ENCODE peak calls at places on chromosomes 2 and 18, in four cellular contexts. Y is OCI-LY7, N is H9, H is heart right ventricle. Q is an unnamed sample. For H3K4me1, the result is how much of the 10 kb centered on the place peaks cover.

GRCh38 chr2:100924520-100925451 is 77.3 kb upstream of the RPL31 start:
- DNase-seq in Y (no peak), N (peak), H (peak), Q (no peak)

GRCh38 chr2:196206804-196207203 is 35.4 kb upstream of the STK17B start:
- DNase-seq in H (no peak), Y (no peak), N (no peak), Q (no peak)

GRCh38 chr2:175432021-175432420 is 250.5 kb upstream of the ATP5MC3 start:
- DNase-seq in Y (no peak), N (no peak), H (no peak), Q (no peak)

GRCh38 chr2:229980440-229981184 is 58.3 kb downstream of the FBXO36 start:
- DNase-seq in N (peak), Y (no peak), H (peak), Q (peak)

GRCh38 chr2:96119389-96119751 is 3.0 kb upstream of the ADRA2B start:
- DNase-seq in H (no peak), N (no peak), Y (no peak), Q (no peak)

GRCh38 chr2:55338268-55338667 is 69.2 kb upstream of the MTIF2 start:
- DNase-seq in Y (no peak), N (no peak), H (no peak), Q (no peak)

GRCh38 chr2:170843656-170844055 is 27.0 kb downstream of the GAD1 start:
- DNase-seq in N (no peak), Y (no peak), H (no peak), Q (no peak)

GRCh38 chr2:168782271-168782670 is 20.2 kb upstream of the NOSTRIN start:
- DNase-seq in Y (no peak), H (no peak), N (no peak), Q (no peak)

GRCh38 chr2:157364257-157364974 is 38.8 kb upstream of the ERMN start:
- DNase-seq in N (no peak), H (no peak), Y (peak), Q (no peak)

GRCh38 chr2:196170681-196171247 is 614 bp downstream of the STK17B start:
- DNase-seq in N (peak), Y (peak), H (peak), Q (peak)

GRCh38 chr2:169323841-169324240 is 38.5 kb downstream of the LRP2 start:
- DNase-seq in Y (no peak), N (no peak), H (no peak), Q (no peak)

DNA sequence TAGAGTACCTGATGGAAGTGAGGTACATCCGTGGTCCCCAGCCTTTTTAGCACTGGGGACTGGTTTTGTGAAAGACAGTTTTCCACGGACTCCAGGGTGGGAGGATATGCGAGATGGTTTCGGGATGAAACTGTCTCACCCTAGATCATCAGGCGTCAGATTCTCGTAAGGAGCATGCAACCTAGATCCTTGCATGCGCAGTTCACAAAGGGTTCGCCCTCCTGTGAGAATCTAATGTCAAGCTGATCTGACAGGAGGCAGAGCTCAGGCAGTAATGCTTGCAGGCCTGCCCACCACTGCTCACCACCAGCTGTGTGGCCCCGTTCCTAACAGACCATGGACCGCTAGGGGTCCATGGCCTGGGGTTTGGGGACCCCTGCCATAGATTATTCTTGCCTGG is 11.6 kb downstream of the B3GNT2 start:
- DNase-seq in Y (no peak), N (no peak), H (no peak), Q (no peak)
- H3K4me1 ChIP-seq in Y (under half), N (under half), H (half or more), Q (under half)

GRCh38 chr2:119431155-119431975 is at the start of gene TMEM37:
- DNase-seq in N (peak), Y (peak), H (peak), Q (no peak)
- H3K4me1 ChIP-seq in N (under half), Y (under half), H (under half), Q (under half)

DNA sequence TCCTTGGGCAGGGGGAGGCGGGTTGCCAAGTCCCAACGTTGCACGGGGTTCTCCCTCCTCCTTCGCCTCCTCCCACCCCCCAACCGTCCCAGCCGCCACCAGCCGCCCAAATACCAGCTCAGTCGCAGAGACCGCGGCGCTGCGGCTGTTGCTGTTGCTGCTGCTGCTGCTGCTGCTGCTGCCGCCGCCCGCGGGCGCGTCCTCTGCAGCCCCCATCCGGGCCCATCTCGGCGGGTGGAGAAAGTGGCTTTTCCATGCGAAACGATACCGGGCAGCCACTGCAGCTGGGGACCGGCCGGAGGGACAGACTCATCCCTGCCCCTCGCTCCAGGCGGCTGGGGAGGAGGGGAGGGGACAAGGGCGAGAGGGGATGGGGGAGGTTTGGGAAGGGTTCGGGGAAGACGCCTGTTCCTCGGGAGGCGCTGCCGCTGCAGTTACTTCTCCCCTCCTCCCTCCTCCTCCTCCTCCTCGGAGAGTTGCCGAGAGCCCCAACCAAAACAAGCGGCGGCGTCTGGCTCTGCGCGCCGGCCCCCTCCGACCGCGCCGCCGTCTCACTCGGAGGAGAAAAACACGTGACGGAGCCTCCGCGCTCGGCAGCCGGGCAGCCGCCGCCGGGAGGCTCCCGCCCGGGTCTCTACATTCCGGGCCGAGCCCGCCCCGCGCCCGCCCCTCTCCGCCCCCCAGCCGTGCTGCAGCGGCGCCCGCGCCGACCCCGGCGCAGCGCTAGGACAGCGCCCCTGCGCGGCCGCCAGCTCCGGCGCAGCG is at the start of gene IRS1:
- DNase-seq in H (peak), N (peak), Y (peak), Q (peak)
- H3K4me1 ChIP-seq in H (half or more), N (under half), Y (under half), Q (under half)

DNA sequence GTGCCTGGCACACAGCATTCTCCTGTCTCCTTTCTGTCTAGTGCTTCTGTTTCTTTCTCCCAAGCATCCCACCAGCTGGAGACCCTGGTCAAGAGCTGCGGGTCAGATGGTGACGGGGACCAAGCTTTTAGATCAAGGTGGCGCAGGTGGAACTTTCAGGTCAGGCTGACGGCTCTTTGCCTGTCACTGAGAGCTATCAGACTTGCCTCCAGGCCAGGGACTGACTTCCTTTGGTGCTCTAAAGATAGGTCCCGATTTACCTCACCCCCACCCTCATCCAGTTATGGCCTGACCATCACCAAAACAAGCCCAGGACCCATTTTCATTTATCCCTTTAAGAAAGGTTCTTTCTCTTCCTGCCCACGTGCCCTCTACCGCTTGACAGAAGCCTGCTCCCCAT is 1.2 kb upstream of the EMILIN1 start:
- DNase-seq in H (no peak), N (no peak), Y (peak), Q (no peak)
- H3K4me1 ChIP-seq in H (half or more), N (under half), Y (half or more), Q (under half)

GRCh38 chr18:49020621-49021021 is 69.9 kb upstream of the SMAD7 start:
- DNase-seq in H (no peak), N (peak), Y (no peak), Q (no peak)
- H3K4me1 ChIP-seq in H (under half), N (under half), Y (half or more), Q (under half)

DNA sequence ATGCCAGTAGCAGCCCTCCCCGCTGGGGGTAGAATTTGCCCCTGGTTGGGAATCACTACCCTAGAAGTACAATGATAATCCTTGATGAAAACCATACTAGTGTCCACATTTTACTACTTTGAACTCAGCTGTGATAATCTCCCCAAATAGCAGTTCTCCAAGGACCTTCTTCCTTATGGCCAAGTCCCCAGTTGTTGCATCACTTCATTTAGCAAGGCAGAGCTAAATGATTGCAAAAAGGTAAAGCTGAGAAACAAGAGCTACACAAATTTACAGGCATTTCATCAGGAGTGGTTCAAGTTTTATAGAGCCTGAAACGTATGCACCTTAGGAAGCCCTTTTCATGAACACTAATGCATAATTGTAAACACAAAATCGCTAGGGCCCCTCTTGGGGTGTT is 44.9 kb upstream of the REL start:
- DNase-seq in Y (no peak), H (no peak), N (no peak), Q (no peak)
- H3K4me1 ChIP-seq in Y (half or more), H (under half), N (under half), Q (under half)

GRCh38 chr2:217356142-217356541 is 496.3 kb upstream of the TNP1 start:
- DNase-seq in N (no peak), H (no peak), Y (no peak), Q (no peak)
- H3K4me1 ChIP-seq in N (under half), H (under half), Y (under half), Q (under half)

DNA sequence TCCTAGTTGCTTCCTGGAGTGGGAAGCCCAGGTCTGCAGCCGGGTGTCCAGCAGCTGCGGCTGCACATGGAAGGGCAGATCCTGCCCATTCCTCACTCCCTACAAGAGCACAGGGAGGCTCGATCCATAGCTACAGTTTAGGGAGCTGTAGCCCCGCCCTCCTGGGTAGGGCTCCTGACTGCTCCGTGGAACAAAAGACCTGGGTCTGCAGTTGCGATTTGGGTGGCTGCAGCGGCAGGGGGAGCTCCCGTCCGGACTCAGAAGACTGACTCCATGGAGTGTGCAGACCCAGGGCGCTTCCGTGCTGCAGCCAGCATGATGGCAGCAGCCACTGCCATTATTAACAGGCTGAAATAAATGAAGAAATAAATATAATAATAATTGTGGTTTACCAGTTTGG is 157.3 kb downstream of the CTNNA2 start:
- DNase-seq in Y (no peak), N (peak), H (no peak), Q (no peak)
- H3K4me1 ChIP-seq in Y (under half), N (under half), H (under half), Q (under half)

Q was measured in tibial artery.